ENCODE peak calls at places on chromosomes 3 and 15, in seven cellular contexts. U is stomach; N is heart right ventricle; K is ovary; Y is effector memory CD4-positive, alpha-beta T cell; J is K562; Z is mammary epithelial cell. I is an unnamed sample.

GRCh38 chr3:121545049-121545563 is 682 bp downstream of the POLQ start:
- DNase-seq in U (no peak), N (no peak), K (no peak), Y (no peak), J (no peak), Z (no peak), I (no peak)

GRCh38 chr3:197878427-197878826 is 71.6 kb upstream of the RPL35A start:
- DNase-seq in U (no peak), N (no peak), K (no peak), Y (no peak), J (no peak), Z (no peak), I (no peak)

GRCh38 chr15:32152574-32152973 is 122.3 kb downstream of the CHRNA7 start:
- DNase-seq in U (no peak), N (no peak), K (no peak), Y (no peak), J (no peak), Z (no peak), I (no peak)

GRCh38 chr15:89408512-89409183 is 74.0 kb upstream of the POLG start:
- DNase-seq in U (no peak), N (no peak), K (no peak), Y (no peak), J (no peak), Z (no peak), I (no peak)

GRCh38 chr15:36130641-36131310 is 448.6 kb upstream of the CDIN1 start:
- DNase-seq in U (no peak), N (no peak), K (no peak), Y (no peak), J (no peak), Z (peak; percentile 50), I (no peak)

GRCh38 chr3:9704343-9705322 is 1.0 kb downstream of the CPNE9 start:
- DNase-seq in U (peak; percentile 28), N (no peak), K (peak; percentile 34), Y (no peak), J (peak; percentile 89), Z (no peak), I (peak; percentile 29)

GRCh38 chr15:26082833-26083174 is 219.7 kb upstream of the ATP10A start:
- DNase-seq in U (no peak), N (no peak), K (no peak), Y (no peak), J (no peak), Z (no peak), I (no peak)

GRCh38 chr15:29750754-29751153 is 71.5 kb downstream of the TJP1 start:
- DNase-seq in U (no peak), N (no peak), K (no peak), Y (no peak), J (no peak), Z (no peak), I (no peak)

GRCh38 chr3:134104031-134104430 is 74.3 kb upstream of the SLCO2A1 start:
- DNase-seq in U (no peak), N (no peak), K (no peak), Y (no peak), J (no peak), Z (peak; percentile 19), I (no peak)

GRCh38 chr3:174208161-174208560 is 651.0 kb upstream of the NAALADL2 start:
- DNase-seq in U (no peak), N (no peak), K (no peak), Y (no peak), J (no peak), Z (no peak), I (no peak)

GRCh38 chr3:189282189-189282588 is 110.4 kb downstream of the TPRG1 start:
- DNase-seq in U (no peak), N (no peak), K (no peak), Y (no peak), J (no peak), Z (peak; percentile 51), I (no peak)

GRCh38 chr15:50267577-50267976 is 2.1 kb upstream of the HDC start:
- DNase-seq in U (no peak), N (no peak), K (no peak), Y (no peak), J (no peak), Z (no peak), I (no peak)

GRCh38 chr3:171065732-171066131 is 39.2 kb upstream of the SLC2A2 start:
- DNase-seq in U (no peak), N (no peak), K (no peak), Y (no peak), J (no peak), Z (no peak), I (no peak)

GRCh38 chr3:181622365-181622764 is 89.4 kb upstream of the SOX2 start:
- DNase-seq in U (no peak), N (no peak), K (no peak), Y (no peak), J (no peak), Z (peak; percentile 77), I (no peak)

GRCh38 chr15:93378547-93378946 is 289.5 kb upstream of the RGMA start:
- DNase-seq in U (no peak), N (no peak), K (no peak), Y (no peak), J (no peak), Z (no peak), I (no peak)

GRCh38 chr15:93384886-93385285 is 295.9 kb upstream of the RGMA start:
- DNase-seq in U (no peak), N (no peak), K (no peak), Y (no peak), J (no peak), Z (no peak), I (no peak)

GRCh38 chr15:93382196-93382820 is 293.3 kb upstream of the RGMA start:
- DNase-seq in U (peak; percentile 40), N (no peak), K (no peak), Y (no peak), J (no peak), Z (no peak), I (no peak)
- H3K9me3 ChIP-seq in U (no peaks in the 10 kb centered on the region), N (no peaks in the 10 kb centered on the region), K (no peaks in the 10 kb centered on the region), Y (no peaks in the 10 kb centered on the region), J (no peaks in the 10 kb centered on the region), Z (peaks cover 20% of the 10 kb centered on the region), I (no peaks in the 10 kb centered on the region)

DNA sequence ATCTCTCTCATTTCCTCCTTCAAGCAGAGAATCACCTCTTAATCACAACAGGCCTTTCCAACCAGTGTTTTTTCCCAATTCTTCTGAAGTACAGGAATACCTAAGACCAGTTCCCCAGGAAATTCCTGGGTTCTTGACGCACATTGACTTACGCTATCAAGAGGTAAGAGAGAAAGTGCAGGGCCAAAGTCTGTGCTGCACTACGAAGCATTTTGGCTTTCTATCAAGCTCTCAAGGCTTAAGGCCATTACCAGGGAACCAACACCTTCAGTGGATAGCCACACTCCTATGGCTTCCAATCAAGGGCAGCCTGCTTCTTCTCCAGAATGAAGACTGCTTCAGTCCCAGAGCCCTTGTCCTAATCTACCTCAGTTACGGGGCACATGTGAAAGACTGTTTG is 11.7 kb upstream of the SEMA6D start:
- DNase-seq in U (no peak), N (no peak), K (no peak), Y (no peak), J (no peak), Z (no peak), I (no peak)
- H3K9me3 ChIP-seq in U (no peaks in the 10 kb centered on the region), N (no peaks in the 10 kb centered on the region), K (no peaks in the 10 kb centered on the region), Y (no peaks in the 10 kb centered on the region), J (no peaks in the 10 kb centered on the region), Z (no peaks in the 10 kb centered on the region), I (no peaks in the 10 kb centered on the region)

DNA sequence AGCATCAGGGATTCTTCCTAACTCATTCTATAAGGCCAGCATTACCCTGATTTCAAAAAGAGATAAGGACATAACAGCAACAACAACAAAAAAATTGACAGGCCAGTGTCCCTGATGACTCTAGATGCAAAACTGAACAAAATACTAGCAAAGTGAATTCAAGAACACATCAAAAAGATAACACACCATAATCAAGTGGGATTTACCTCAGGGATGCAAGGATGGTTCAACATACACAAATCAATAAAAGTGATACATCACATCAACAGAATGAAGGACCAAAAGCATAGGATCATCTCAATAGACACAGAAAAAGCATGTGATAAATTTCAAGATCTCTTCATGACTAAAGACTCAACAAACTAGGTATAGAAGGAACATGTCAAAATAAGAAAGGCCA is 119.6 kb downstream of the STT3B start:
- DNase-seq in U (no peak), N (no peak), K (no peak), Y (no peak), J (no peak), Z (no peak), I (no peak)
- H3K9me3 ChIP-seq in U (peaks cover 34% of the 10 kb centered on the region), N (peaks cover 91% of the 10 kb centered on the region), K (no peaks in the 10 kb centered on the region), Y (peaks cover 69% of the 10 kb centered on the region), J (peaks cover 24% of the 10 kb centered on the region), Z (no peaks in the 10 kb centered on the region), I (no peaks in the 10 kb centered on the region)

GRCh38 chr3:177039875-177040274 is 157.4 kb downstream of the TBL1XR1 start:
- DNase-seq in U (no peak), N (no peak), K (no peak), Y (no peak), J (no peak), Z (peak; percentile 44), I (no peak)
- H3K9me3 ChIP-seq in U (no peaks in the 10 kb centered on the region), N (peaks cover 9% of the 10 kb centered on the region), K (no peaks in the 10 kb centered on the region), Y (no peaks in the 10 kb centered on the region), J (no peaks in the 10 kb centered on the region), Z (no peaks in the 10 kb centered on the region), I (no peaks in the 10 kb centered on the region)

GRCh38 chr3:152038491-152038890 is 165.0 kb downstream of the SUCNR1 start:
- DNase-seq in U (no peak), N (no peak), K (no peak), Y (no peak), J (no peak), Z (no peak), I (no peak)
- H3K9me3 ChIP-seq in U (no peaks in the 10 kb centered on the region), N (peaks cover 37% of the 10 kb centered on the region), K (no peaks in the 10 kb centered on the region), Y (peaks cover 6% of the 10 kb centered on the region), J (no peaks in the 10 kb centered on the region), Z (no peaks in the 10 kb centered on the region), I (no peaks in the 10 kb centered on the region)

GRCh38 chr3:72860846-72861245 is 12.6 kb upstream of the SHQ1 start:
- DNase-seq in U (no peak), N (no peak), K (no peak), Y (no peak), J (no peak), Z (no peak), I (no peak)

GRCh38 chr3:72855001-72855400 is 6.8 kb upstream of the SHQ1 start:
- DNase-seq in U (no peak), N (no peak), K (no peak), Y (no peak), J (no peak), Z (no peak), I (no peak)

GRCh38 chr3:72862314-72863090 is 14.3 kb upstream of the SHQ1 start:
- DNase-seq in U (no peak), N (no peak), K (no peak), Y (no peak), J (no peak), Z (no peak), I (no peak)

DNA sequence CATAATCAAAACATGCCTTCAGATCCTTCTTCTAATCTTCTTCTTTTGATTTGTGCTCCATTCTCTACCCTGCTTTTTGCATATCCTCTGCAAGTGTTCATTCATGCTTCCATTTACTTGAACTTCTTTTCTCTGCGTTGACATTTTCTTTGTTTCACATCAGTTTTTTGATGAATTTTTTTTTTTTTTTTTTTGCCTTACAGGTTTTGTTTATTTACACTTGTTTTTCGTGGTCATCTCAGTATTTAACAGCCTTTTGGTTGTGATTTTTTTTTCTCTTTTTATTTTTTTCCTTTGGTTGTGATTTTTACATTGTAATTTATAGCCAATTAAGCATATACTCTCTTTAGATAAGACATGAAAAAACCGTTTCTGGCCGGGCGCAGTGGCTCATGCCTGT is 11.8 kb upstream of the SHQ1 start:
- DNase-seq in U (no peak), N (no peak), K (no peak), Y (no peak), J (no peak), Z (no peak), I (no peak)
- H3K9me3 ChIP-seq in U (no peaks in the 10 kb centered on the region), N (no peaks in the 10 kb centered on the region), K (no peaks in the 10 kb centered on the region), Y (no peaks in the 10 kb centered on the region), J (no peaks in the 10 kb centered on the region), Z (no peaks in the 10 kb centered on the region), I (no peaks in the 10 kb centered on the region)

GRCh38 chr15:67943961-67944674 is 104.3 kb upstream of the RNU6-1 start:
- DNase-seq in U (peak; percentile 95), N (peak; percentile 40), K (peak; percentile 74), Y (no peak), J (no peak), Z (no peak), I (peak; percentile 96)
- H3K9me3 ChIP-seq in U (no peaks in the 10 kb centered on the region), N (no peaks in the 10 kb centered on the region), K (no peaks in the 10 kb centered on the region), Y (no peaks in the 10 kb centered on the region), J (no peaks in the 10 kb centered on the region), Z (no peaks in the 10 kb centered on the region), I (no peaks in the 10 kb centered on the region)